ENCODE peak calls at places on chromosome 15, in five cellular contexts. C, W, N, S and Q are unnamed samples. For H3K4me1, the result is how much of the 10 kb centered on the place peaks cover.

GRCh38 chr15:38642689-38643270 is 78.2 kb upstream of the RASGRP1 start:
- DNase-seq in C (no peak), W (no peak), N (no peak), S (no peak), Q (no peak)

GRCh38 chr15:100461049-100461448 is 67.7 kb downstream of the CERS3 start:
- DNase-seq in C (no peak), W (no peak), N (no peak), S (no peak), Q (no peak)

GRCh38 chr15:70324001-70324974 is 226.6 kb upstream of the TLE3 start:
- DNase-seq in C (no peak), W (no peak), N (peak), S (no peak), Q (no peak)

GRCh38 chr15:75045332-75046015 is 22.1 kb downstream of the PPCDC start:
- DNase-seq in C (no peak), W (no peak), N (no peak), S (no peak), Q (no peak)

GRCh38 chr15:56946150-56946549 is 27.7 kb downstream of the TCF12 start:
- DNase-seq in C (no peak), W (no peak), N (no peak), S (no peak), Q (no peak)

GRCh38 chr15:83062768-83063180 is 4.3 kb downstream of the BTBD1 start:
- DNase-seq in C (no peak), W (no peak), N (no peak), S (no peak), Q (no peak)

GRCh38 chr15:44726568-44727461 is 9.5 kb upstream of the TRIM69 start:
- DNase-seq in C (peak), W (peak), N (no peak), S (no peak), Q (peak)

GRCh38 chr15:31360158-31360561 is 33.5 kb downstream of the KLF13 start:
- DNase-seq in C (no peak), W (no peak), N (no peak), S (no peak), Q (no peak)

GRCh38 chr15:76223521-76223920 is 87.7 kb downstream of the ETFA start:
- DNase-seq in C (no peak), W (no peak), N (no peak), S (no peak), Q (no peak)

GRCh38 chr15:69747193-69747592 is 294.6 kb downstream of the RPLP1 start:
- DNase-seq in C (no peak), W (no peak), N (no peak), S (no peak), Q (no peak)

GRCh38 chr15:83210619-83211018 is 3.0 kb upstream of the HDGFL3 start:
- DNase-seq in C (no peak), W (no peak), N (no peak), S (no peak), Q (no peak)

GRCh38 chr15:31367021-31367729 is 40.5 kb downstream of the KLF13 start:
- DNase-seq in C (peak), W (no peak), N (no peak), S (no peak), Q (no peak)

GRCh38 chr15:70337292-70338186 is 239.8 kb upstream of the TLE3 start:
- DNase-seq in C (peak), W (no peak), N (no peak), S (no peak), Q (no peak)

GRCh38 chr15:52657338-52657737 is 21.9 kb downstream of the ATOSA start:
- DNase-seq in C (no peak), W (no peak), N (no peak), S (no peak), Q (no peak)

GRCh38 chr15:48643776-48644497 is 1.6 kb downstream of the FBN1 start:
- DNase-seq in C (no peak), W (no peak), N (no peak), S (no peak), Q (no peak)

GRCh38 chr15:80309769-80310384 is 57.9 kb upstream of the CTXND1 start:
- DNase-seq in C (no peak), W (peak), N (no peak), S (no peak), Q (no peak)

GRCh38 chr15:51307811-51308210 is 30.6 kb downstream of the CYP19A1 start:
- DNase-seq in C (no peak), W (no peak), N (no peak), S (no peak), Q (no peak)

GRCh38 chr15:79310612-79310984 is 314 bp upstream of the TMED3 start:
- DNase-seq in C (no peak), W (no peak), N (peak), S (no peak), Q (no peak)

GRCh38 chr15:76190070-76190564 is 121.2 kb downstream of the ETFA start:
- DNase-seq in C (no peak), W (no peak), N (no peak), S (no peak), Q (no peak)

GRCh38 chr15:56805466-56806146 is 72.3 kb upstream of the ZNF280D start:
- DNase-seq in C (no peak), W (peak), N (no peak), S (no peak), Q (no peak)

GRCh38 chr15:75532413-75533250 is 46.5 kb downstream of the PTPN9 start:
- DNase-seq in C (peak), W (peak), N (peak), S (peak), Q (no peak)

GRCh38 chr15:82262422-82263026 is at the start of the genes EFL1 and SAXO2:
- DNase-seq in C (peak), W (peak), N (peak), S (peak), Q (peak)

GRCh38 chr15:91950054-91950453 is 96.5 kb downstream of the SLCO3A1 start:
- DNase-seq in C (no peak), W (no peak), N (no peak), S (no peak), Q (no peak)

GRCh38 chr15:28106294-28107110 is 7.4 kb upstream of the OCA2 start:
- DNase-seq in C (no peak), W (no peak), N (no peak), S (peak), Q (no peak)

GRCh38 chr15:35928847-35929246 is 382.9 kb upstream of the DPH6 start:
- DNase-seq in C (no peak), W (no peak), N (no peak), S (no peak), Q (no peak)

GRCh38 chr15:83565553-83566159 is 88.3 kb upstream of the ADAMTSL3 start:
- DNase-seq in C (no peak), W (peak), N (no peak), S (no peak), Q (no peak)

GRCh38 chr15:41935566-41936020 is 36.8 kb downstream of the EHD4 start:
- DNase-seq in C (no peak), W (no peak), N (no peak), S (no peak), Q (no peak)

GRCh38 chr15:56984681-56985515 is 66.5 kb downstream of the TCF12 start:
- DNase-seq in C (no peak), W (no peak), N (no peak), S (no peak), Q (no peak)

GRCh38 chr15:39181348-39181747 is 399.5 kb upstream of the THBS1 start:
- DNase-seq in C (no peak), W (no peak), N (no peak), S (no peak), Q (no peak)

GRCh38 chr15:73567022-73567421 is 66.2 kb downstream of the NPTN start:
- DNase-seq in C (no peak), W (no peak), N (no peak), S (no peak), Q (no peak)
- H3K4me1 ChIP-seq in C (under half), W (under half), N (under half), S (under half), Q (under half)

GRCh38 chr15:90184119-90184785 is 16.9 kb upstream of the SEMA4B start:
- DNase-seq in C (peak), W (peak), N (no peak), S (peak), Q (peak)
- TF ChIP-seq POLR2A in C (peak), W (no peak), N (no peak), S (no peak), Q (no peak)

DNA sequence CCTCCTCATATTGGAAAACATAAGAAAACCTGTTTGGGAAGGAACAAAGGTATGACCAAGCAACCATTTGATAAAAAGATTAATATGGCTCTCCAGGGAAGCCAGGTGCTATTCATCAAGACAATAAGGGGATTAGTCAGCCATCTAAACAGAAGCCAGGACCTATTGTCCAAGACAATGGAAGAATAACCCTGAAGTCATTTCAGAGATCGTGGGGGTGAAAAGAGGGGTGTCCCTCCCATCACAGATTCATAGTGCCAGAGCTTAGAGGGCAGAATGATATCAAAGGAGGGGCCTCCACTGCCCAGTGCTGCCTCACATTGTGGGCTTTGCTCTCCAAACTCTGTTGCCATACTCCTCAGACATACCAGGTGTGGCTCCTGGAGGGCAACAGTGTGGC is 73.5 kb downstream of the DAPK2 start:
- DNase-seq in C (no peak), W (no peak), N (no peak), S (no peak), Q (no peak)
- H3K4me1 ChIP-seq in C (half or more), W (under half), N (under half), S (under half), Q (under half)

GRCh38 chr15:40825661-40826088 is 2.8 kb downstream of the PPP1R14D start:
- DNase-seq in C (peak), W (no peak), N (no peak), S (no peak), Q (no peak)
- TF ChIP-seq POLR2A in C (no peak), W (no peak), N (no peak), S (no peak), Q (no peak)

GRCh38 chr15:78052545-78052944 is 25.0 kb downstream of the TBC1D2B start:
- DNase-seq in C (no peak), W (no peak), N (no peak), S (no peak), Q (no peak)
- H3K4me1 ChIP-seq in C (half or more), W (under half), N (half or more), S (under half), Q (half or more)

GRCh38 chr15:59131955-59132562 is 27.1 kb downstream of the CCNB2 start:
- DNase-seq in C (no peak), W (no peak), N (no peak), S (no peak), Q (no peak)

GRCh38 chr15:59140422-59141226 is 35.7 kb downstream of the CCNB2 start:
- DNase-seq in C (no peak), W (no peak), N (no peak), S (no peak), Q (no peak)

GRCh38 chr15:59138243-59138642 is 33.3 kb downstream of the CCNB2 start:
- DNase-seq in C (peak), W (peak), N (no peak), S (no peak), Q (no peak)

GRCh38 chr15:59133921-59134427 is 29.0 kb downstream of the CCNB2 start:
- DNase-seq in C (no peak), W (no peak), N (no peak), S (no peak), Q (no peak)

DNA sequence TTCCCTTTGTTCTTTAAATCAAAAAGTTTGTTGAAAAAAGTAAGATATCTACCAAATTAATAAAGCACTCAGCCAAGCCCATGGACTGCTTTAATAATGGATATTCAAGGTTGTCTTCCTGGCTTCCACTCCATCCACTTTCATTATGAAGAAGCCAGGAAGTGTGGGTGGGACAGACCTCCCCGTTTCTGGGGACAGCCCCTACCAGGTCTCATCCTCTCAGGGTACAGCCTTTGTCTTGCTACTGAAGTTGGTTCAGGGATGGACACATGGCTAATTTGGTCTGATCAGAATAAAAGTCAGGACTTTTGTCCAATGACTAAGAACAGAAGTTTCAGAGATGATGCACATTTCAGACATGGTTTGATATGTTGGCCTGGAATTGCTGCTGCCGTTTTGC is 32.6 kb downstream of the CCNB2 start:
- DNase-seq in C (no peak), W (no peak), N (no peak), S (no peak), Q (no peak)
- TF ChIP-seq POLR2A in C (no peak), W (no peak), N (no peak), S (no peak), Q (no peak)

GRCh38 chr15:90249123-90249863 is at the start of gene TTLL13:
- DNase-seq in C (peak), W (peak), N (peak), S (peak), Q (peak)
- H3K4me1 ChIP-seq in C (under half), W (under half), N (under half), S (under half), Q (under half)

GRCh38 chr15:89776274-89777072 is at the start of gene MESP2:
- DNase-seq in C (peak), W (peak), N (peak), S (peak), Q (no peak)
- TF ChIP-seq POLR2A in C (peak), W (no peak), N (no peak), S (no peak), Q (no peak)